ENCODE peak calls at places on chromosomes 11 and 22, in six cellular contexts. J, A, X, N, H and I are unnamed samples.

GRCh38 chr11:44351006-44351660 is 41.2 kb upstream of the ALX4 start:
- DNase-seq in J (no peak), A (peak; percentile 35), X (no peak), H (no peak), N (no peak), I (no peak)

GRCh38 chr11:6357222-6357621 is 33.1 kb upstream of the SMPD1 start:
- DNase-seq in J (no peak), A (no peak), X (peak; percentile 42), H (no peak), N (no peak), I (no peak)

GRCh38 chr11:84014539-84014938 is 728.4 kb upstream of the CCDC90B start:
- DNase-seq in J (no peak), N (no peak), X (no peak), A (no peak), H (no peak), I (no peak)

GRCh38 chr11:26044389-26044788 is 287.5 kb upstream of the ANO3 start:
- DNase-seq in X (no peak), A (no peak), H (no peak), J (no peak), N (no peak), I (no peak)

GRCh38 chr11:78156081-78156844 is 16.8 kb upstream of the ALG8 start:
- DNase-seq in N (no peak), A (no peak), H (peak; percentile 95), X (no peak), J (no peak), I (no peak)

GRCh38 chr22:44583076-44583760 is 85.2 kb upstream of the RTL6 start:
- DNase-seq in N (no peak), H (no peak), A (no peak), X (no peak), J (no peak), I (no peak)

GRCh38 chr11:85772700-85773099 is 38.2 kb downstream of the SYTL2 start:
- DNase-seq in A (no peak), N (no peak), H (no peak), J (no peak), X (no peak), I (no peak)

GRCh38 chr22:42069801-42070516 is 653 bp downstream of the NAGA start:
- DNase-seq in X (peak; percentile 19), J (peak; percentile 38), N (no peak), A (no peak), H (no peak), I (peak; percentile 34)

GRCh38 chr11:86069408-86070086 is 663 bp upstream of the PICALM start:
- DNase-seq in A (peak; percentile 62), H (peak; percentile 76), J (no peak), N (no peak), X (peak; percentile 55), I (no peak)

GRCh38 chr22:27668828-27669797 is 132.4 kb downstream of the MN1 start:
- DNase-seq in X (peak; percentile 85), H (peak; percentile 91), A (no peak), N (no peak), J (no peak), I (no peak)

GRCh38 chr11:101706541-101706940 is 122.7 kb upstream of the TRPC6 start:
- DNase-seq in N (no peak), X (no peak), J (no peak), H (no peak), A (no peak), I (no peak)

GRCh38 chr22:24579242-24579569 is 13.7 kb downstream of the LRRC75B start:
- DNase-seq in H (no peak), J (no peak), A (no peak), X (no peak), N (no peak), I (no peak)

GRCh38 chr11:83691387-83692088 is 405.4 kb upstream of the CCDC90B start:
- DNase-seq in X (no peak), N (no peak), J (no peak), H (no peak), A (no peak), I (no peak)

GRCh38 chr11:94762208-94762607 is 5.9 kb upstream of the AMOTL1 start:
- DNase-seq in J (no peak), A (no peak), H (no peak), N (no peak), X (no peak), I (no peak)

GRCh38 chr11:6611092-6612007 is 666 bp downstream of the TAF10 start:
- DNase-seq in A (no peak), J (no peak), X (peak; percentile 32), H (no peak), N (peak; percentile 61), I (no peak)

GRCh38 chr11:64854534-64855502 is 10.4 kb upstream of the CDC42BPG start:
- DNase-seq in X (peak; percentile 86), A (no peak), H (peak; percentile 80), J (no peak), N (no peak), I (no peak)

GRCh38 chr11:112961751-112962747 is 829 bp downstream of the NCAM1 start:
- DNase-seq in N (peak; percentile 57), A (no peak), H (no peak), J (peak; percentile 10), X (no peak), I (no peak)

DNA sequence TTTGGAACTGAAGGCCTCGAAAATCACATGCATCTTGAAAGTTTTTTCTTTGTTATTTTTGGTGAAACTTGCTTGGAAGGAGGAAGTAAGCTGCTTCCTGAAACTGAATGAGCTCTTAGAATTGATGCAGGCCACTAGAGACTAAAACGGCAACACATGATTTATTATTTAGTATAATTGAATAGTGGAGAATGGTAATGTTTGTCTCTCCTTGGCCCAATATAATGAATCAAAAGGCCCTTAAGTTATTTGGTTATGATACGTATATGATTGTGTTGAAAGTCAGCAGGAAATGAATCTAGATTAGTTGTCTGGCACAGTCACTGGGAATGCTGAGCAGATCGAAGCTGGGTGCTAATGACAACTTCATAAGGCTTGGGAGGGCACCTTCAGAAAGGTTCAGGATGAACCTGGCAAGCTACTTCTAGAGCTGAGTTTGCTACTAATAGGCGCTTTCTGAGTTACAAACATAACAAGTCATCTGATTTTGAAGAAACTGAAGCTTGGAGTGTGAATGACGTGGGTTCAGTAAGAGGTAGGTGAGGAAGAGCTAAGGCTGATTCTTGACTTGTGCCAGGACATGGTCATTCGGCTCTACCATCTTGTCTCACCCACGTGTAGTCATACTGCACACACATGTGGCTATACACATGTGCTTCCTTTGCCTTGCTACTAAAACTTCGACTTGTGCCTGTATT is 56.2 kb downstream of the SWAP70 start:
- DNase-seq in A (no peak), X (no peak), J (no peak), H (no peak), N (no peak), I (no peak)
- TF ChIP-seq POLR2AphosphoS5 in A (no peak), X (no peak), J (no peak), H (no peak), N (no peak), I (peak; percentile 33)

GRCh38 chr22:19760652-19761002 is at the start of gene TBX1:
- DNase-seq in J (no peak), H (no peak), N (no peak), A (no peak), X (no peak), I (no peak)

GRCh38 chr22:19759459-19759993 is 1.1 kb upstream of the TBX1 start:
- DNase-seq in A (no peak), N (no peak), X (no peak), J (no peak), H (no peak), I (no peak)

GRCh38 chr22:19761022-19761499 is 483 bp downstream of the TBX1 start:
- DNase-seq in J (no peak), A (no peak), X (no peak), H (no peak), N (no peak), I (no peak)

GRCh38 chr22:19758896-19759458 is 1.6 kb upstream of the TBX1 start:
- DNase-seq in N (no peak), J (no peak), A (no peak), X (no peak), H (no peak), I (no peak)

GRCh38 chr22:19759994-19760651 is 455 bp upstream of the TBX1 start:
- DNase-seq in J (no peak), X (peak; percentile 91), N (no peak), H (no peak), A (no peak), I (no peak)
- TF ChIP-seq TAF1 in J (no peak), X (no peak), N (no peak), H (no peak), A (no peak), I (no peak)

DNA sequence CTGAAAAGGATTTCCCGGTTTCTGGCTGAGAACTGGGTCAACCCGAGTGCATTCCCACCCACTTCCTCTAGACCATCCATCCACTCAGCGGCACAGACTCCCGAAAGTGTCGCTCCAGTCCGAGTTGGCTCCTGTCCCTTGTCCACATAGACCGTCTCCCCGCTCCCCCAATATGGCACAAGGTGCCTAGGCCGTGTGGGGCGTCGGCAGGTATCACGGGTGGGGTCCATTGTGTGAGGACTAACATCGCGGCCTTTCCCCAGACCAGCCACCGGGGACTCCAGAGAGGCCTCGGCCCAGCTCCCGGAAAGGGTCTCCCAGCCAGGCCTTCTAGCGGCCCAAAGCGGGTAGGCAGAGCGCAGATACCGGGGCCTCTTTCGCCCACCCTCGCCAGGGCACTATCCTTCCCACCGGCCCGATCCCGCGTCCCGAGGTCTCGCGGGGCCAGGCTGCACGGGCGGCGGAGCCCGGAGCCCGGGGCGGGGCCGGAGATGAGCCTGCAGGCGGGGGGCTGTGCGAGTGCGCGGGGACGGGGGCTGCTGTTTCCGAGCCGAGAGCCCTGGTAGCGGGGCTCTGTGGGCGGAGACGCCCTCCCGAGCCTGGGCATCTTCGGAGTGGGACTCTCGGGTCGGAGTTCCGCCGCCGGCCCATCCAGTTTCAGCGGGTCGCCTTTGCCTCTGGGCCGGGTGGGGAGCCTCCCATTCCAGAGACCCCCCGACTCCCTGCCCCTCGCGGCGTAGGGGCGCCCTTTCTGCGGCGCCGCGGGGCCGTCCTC is 21.1 kb downstream of the SERPINH1 start:
- DNase-seq in N (peak; percentile 88), J (peak; percentile 90), X (peak; percentile 72), H (no peak), A (no peak), I (peak; percentile 89)
- TF ChIP-seq POLR2A in N (peak; percentile 42), J (peak; percentile 68), X (peak; percentile 58), H (no peak), A (peak; percentile 83), I (peak; percentile 81)

DNA sequence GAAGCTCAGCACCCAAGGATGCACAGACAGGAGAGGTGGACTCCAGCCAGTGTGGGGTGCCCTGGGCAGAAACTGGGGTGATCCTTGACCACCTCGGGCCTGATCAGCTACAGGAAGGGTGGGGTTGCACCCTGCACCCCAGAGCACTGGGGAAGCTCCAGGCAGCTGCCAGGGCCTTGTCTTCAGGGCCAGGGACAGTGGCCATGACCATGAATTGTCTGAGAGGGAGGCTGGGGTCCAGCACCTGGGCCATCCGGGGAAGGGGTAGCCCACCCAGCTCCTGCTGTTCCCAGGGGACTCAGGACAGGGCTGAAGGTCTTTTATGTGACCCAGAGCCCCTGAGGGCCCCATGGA is 17.5 kb downstream of the IL17REL start:
- DNase-seq in J (no peak), H (no peak), A (no peak), X (no peak), N (no peak), I (no peak)
- TF ChIP-seq POLR2AphosphoS5 in J (no peak), H (no peak), A (no peak), X (no peak), N (no peak), I (no peak)